ENCODE peak calls at places on chromosomes 11 and 22, in nine cellular contexts. R is epithelial cell of esophagus, J is astrocyte of the spinal cord, B is A549, M is mammary epithelial cell, G is tibial nerve, I is neural progenitor cell, Q is MM.1S, T is adrenal gland. Y is an unnamed sample.

GRCh38 chr22:27501191-27501936 is 300.2 kb downstream of the MN1 start:
- DNase-seq in R (no peak), J (no peak), B (no peak), M (no peak), G (no peak), I (peak), Q (no peak), T (no peak), Y (no peak)

GRCh38 chr11:86983071-86983488 is 27.9 kb upstream of the FZD4 start:
- DNase-seq in R (peak), J (no peak), B (no peak), M (peak), G (peak), I (no peak), Q (no peak), T (no peak), Y (no peak)

GRCh38 chr11:62472063-62472884 is 53.4 kb downstream of the SCGB1A1 start:
- DNase-seq in R (peak), J (peak), B (peak), M (peak), G (no peak), I (no peak), Q (no peak), T (no peak), Y (no peak)

GRCh38 chr11:129314381-129314780 is 61.3 kb upstream of the BARX2 start:
- DNase-seq in R (no peak), J (no peak), B (no peak), M (no peak), G (no peak), I (no peak), Q (no peak), T (no peak), Y (no peak)

GRCh38 chr11:126202646-126203359 is 8.6 kb downstream of the RPUSD4 start:
- DNase-seq in R (no peak), J (no peak), B (no peak), M (no peak), G (no peak), I (no peak), Q (no peak), T (no peak), Y (no peak)

GRCh38 chr22:31284756-31285155 is 7.5 kb downstream of the PIK3IP1 start:
- DNase-seq in R (no peak), J (no peak), B (no peak), M (no peak), G (no peak), I (peak), Q (no peak), T (no peak), Y (no peak)

GRCh38 chr22:17980638-17981051 is 43.7 kb downstream of the MICAL3 start:
- DNase-seq in R (peak), J (no peak), B (no peak), M (no peak), G (peak), I (peak), Q (no peak), T (no peak), Y (no peak)

GRCh38 chr11:7493670-7494069 is 8.4 kb downstream of the OLFML1 start:
- DNase-seq in R (no peak), J (no peak), B (no peak), M (no peak), G (no peak), I (no peak), Q (no peak), T (no peak), Y (no peak)

GRCh38 chr11:76799061-76799804 is 16.1 kb downstream of the TSKU start:
- DNase-seq in R (peak), J (peak), B (peak), M (peak), G (peak), I (peak), Q (peak), T (peak), Y (no peak)

GRCh38 chr11:125626381-125626950 is 1.5 kb downstream of the CHEK1 start:
- DNase-seq in R (no peak), J (no peak), B (peak), M (no peak), G (no peak), I (no peak), Q (peak), T (no peak), Y (peak)

GRCh38 chr11:118939948-118940598 is 14.3 kb upstream of the BCL9L start:
- DNase-seq in R (no peak), J (no peak), B (no peak), M (no peak), G (no peak), I (peak), Q (peak), T (no peak), Y (no peak)

GRCh38 chr22:50008151-50009040 is 4.2 kb downstream of the IL17REL start:
- DNase-seq in R (no peak), J (no peak), B (no peak), M (no peak), G (no peak), I (no peak), Q (no peak), T (no peak), Y (no peak)

GRCh38 chr11:80167766-80168165 is 726.9 kb upstream of the TENM4 start:
- DNase-seq in R (peak), J (peak), B (no peak), M (no peak), G (no peak), I (peak), Q (peak), T (no peak), Y (no peak)

GRCh38 chr11:29025001-29025400 is 916.8 kb downstream of the METTL15 start:
- DNase-seq in R (peak), J (peak), B (no peak), M (no peak), G (no peak), I (no peak), Q (no peak), T (no peak), Y (no peak)

GRCh38 chr11:19407692-19408091 is 166.9 kb upstream of the E2F8 start:
- DNase-seq in R (no peak), J (no peak), B (no peak), M (no peak), G (no peak), I (no peak), Q (no peak), T (no peak), Y (no peak)

GRCh38 chr11:128240546-128240945 is 346.8 kb downstream of the ETS1 start:
- DNase-seq in R (peak), J (peak), B (no peak), M (no peak), G (no peak), I (no peak), Q (no peak), T (no peak), Y (no peak)

GRCh38 chr11:105582497-105582896 is 27.4 kb upstream of the GRIA4 start:
- DNase-seq in R (peak), J (no peak), B (no peak), M (peak), G (no peak), I (no peak), Q (no peak), T (no peak), Y (no peak)

GRCh38 chr11:67436459-67437081 is 912 bp downstream of the PTPRCAP start:
- DNase-seq in R (no peak), J (peak), B (no peak), M (no peak), G (no peak), I (no peak), Q (no peak), T (no peak), Y (no peak)

GRCh38 chr11:17563961-17564686 is 17.1 kb downstream of the OTOG start:
- DNase-seq in R (no peak), J (no peak), B (no peak), M (no peak), G (no peak), I (no peak), Q (no peak), T (no peak), Y (no peak)

GRCh38 chr11:43035011-43035564 is 276.7 kb upstream of the API5 start:
- DNase-seq in R (no peak), J (no peak), B (no peak), M (no peak), G (no peak), I (no peak), Q (no peak), T (peak), Y (no peak)

GRCh38 chr11:22670803-22671202 is 4.4 kb downstream of the GAS2 start:
- DNase-seq in R (peak), J (no peak), B (no peak), M (peak), G (no peak), I (no peak), Q (peak), T (no peak), Y (no peak)
- TF ChIP-seq CTCF in R (peak), J (peak), B (peak), M (peak), G (no peak), I (peak), Q (peak), T (no peak), Y (no peak)

GRCh38 chr11:93841446-93841845 is 9.0 kb downstream of the VSTM5 start:
- DNase-seq in R (no peak), J (no peak), B (no peak), M (no peak), G (no peak), I (no peak), Q (no peak), T (no peak), Y (no peak)
- H3K4me3 ChIP-seq in R (no peak), J (no peak), B (no peak), M (no peak), G (no peak), I (no peak), Q (no peak), T (no peak), Y (no peak)

GRCh38 chr11:2768471-2769408 is 68.9 kb upstream of the KCNQ1OT1 start:
- DNase-seq in R (peak), J (peak), B (peak), M (peak), G (no peak), I (no peak), Q (no peak), T (peak), Y (peak)
- TF ChIP-seq CTCF in R (no peak), J (no peak), B (no peak), M (no peak), G (no peak), I (no peak), Q (no peak), T (no peak), Y (no peak)

GRCh38 chr11:1670928-1671371 is 26.0 kb upstream of the KRTAP5-6 start:
- DNase-seq in R (no peak), J (no peak), B (no peak), M (no peak), G (no peak), I (no peak), Q (no peak), T (no peak), Y (no peak)
- H3K4me3 ChIP-seq in R (no peak), J (no peak), B (no peak), M (no peak), G (no peak), I (no peak), Q (no peak), T (no peak), Y (no peak)

Y was measured in BJ.